ENCODE peak calls at places on chromosomes 5 and 9, in ten cellular contexts. One of them, this sample, is unnamed.

GRCh38 chr5:3155029-3155428 is 403.6 kb upstream of the IRX2 start:
- DNase-seq in ovary: no peak
- DNase-seq in stomach: no peak
- DNase-seq in HCT116: no peak
- DNase-seq in prostate gland: no peak
- DNase-seq in suprapubic skin: no peak
- DNase-seq in HepG2: no peak
- DNase-seq in heart left ventricle: no peak
- DNase-seq in transverse colon: no peak
- DNase-seq in A549: no peak
- DNase-seq in this sample: no peak

GRCh38 chr9:38047301-38048251 is 21.5 kb downstream of the SHB start:
- DNase-seq in HepG2: peak; percentile 99
- DNase-seq in HCT116: peak; percentile 93
- DNase-seq in prostate gland: peak; percentile 74
- DNase-seq in ovary: no peak
- DNase-seq in heart left ventricle: peak; percentile 73
- DNase-seq in transverse colon: peak; percentile 76
- DNase-seq in stomach: peak; percentile 75
- DNase-seq in suprapubic skin: no peak
- DNase-seq in A549: peak; percentile 94
- DNase-seq in this sample: peak; percentile 86

GRCh38 chr9:109914280-109915027 is 134.5 kb downstream of the PALM2AKAP2 start:
- DNase-seq in HepG2: no peak
- DNase-seq in A549: no peak
- DNase-seq in stomach: no peak
- DNase-seq in suprapubic skin: no peak
- DNase-seq in transverse colon: peak; percentile 22
- DNase-seq in heart left ventricle: no peak
- DNase-seq in ovary: no peak
- DNase-seq in HCT116: no peak
- DNase-seq in prostate gland: no peak
- DNase-seq in this sample: no peak

GRCh38 chr5:73534971-73535370 is 30.5 kb downstream of the ANKRA2 start:
- DNase-seq in HCT116: no peak
- DNase-seq in heart left ventricle: no peak
- DNase-seq in prostate gland: no peak
- DNase-seq in ovary: no peak
- DNase-seq in transverse colon: no peak
- DNase-seq in stomach: no peak
- DNase-seq in suprapubic skin: no peak
- DNase-seq in A549: no peak
- DNase-seq in HepG2: no peak
- DNase-seq in this sample: no peak

GRCh38 chr5:176965633-176966032 is 40.9 kb downstream of the UIMC1 start:
- DNase-seq in prostate gland: no peak
- DNase-seq in A549: no peak
- DNase-seq in stomach: no peak
- DNase-seq in suprapubic skin: no peak
- DNase-seq in ovary: no peak
- DNase-seq in HCT116: no peak
- DNase-seq in heart left ventricle: no peak
- DNase-seq in transverse colon: no peak
- DNase-seq in HepG2: no peak
- DNase-seq in this sample: no peak

GRCh38 chr5:158142182-158142581 is 283.2 kb upstream of the CLINT1 start:
- DNase-seq in HCT116: no peak
- DNase-seq in prostate gland: no peak
- DNase-seq in ovary: no peak
- DNase-seq in stomach: no peak
- DNase-seq in transverse colon: no peak
- DNase-seq in A549: no peak
- DNase-seq in heart left ventricle: no peak
- DNase-seq in HepG2: no peak
- DNase-seq in suprapubic skin: no peak
- DNase-seq in this sample: no peak

GRCh38 chr9:130129425-130130061 is 42.7 kb upstream of the NCS1 start:
- DNase-seq in ovary: no peak
- DNase-seq in stomach: no peak
- DNase-seq in prostate gland: no peak
- DNase-seq in transverse colon: no peak
- DNase-seq in suprapubic skin: no peak
- DNase-seq in HCT116: no peak
- DNase-seq in heart left ventricle: peak; percentile 49
- DNase-seq in HepG2: no peak
- DNase-seq in A549: no peak
- DNase-seq in this sample: no peak

GRCh38 chr5:149423287-149424268 is 44.5 kb upstream of the IL17B start:
- DNase-seq in transverse colon: no peak
- DNase-seq in heart left ventricle: peak; percentile 81
- DNase-seq in stomach: no peak
- DNase-seq in A549: no peak
- DNase-seq in suprapubic skin: no peak
- DNase-seq in prostate gland: no peak
- DNase-seq in ovary: peak; percentile 61
- DNase-seq in HepG2: peak; percentile 47
- DNase-seq in HCT116: no peak
- DNase-seq in this sample: no peak

GRCh38 chr9:96417610-96418073 is 528 bp downstream of the ZNF367 start:
- DNase-seq in heart left ventricle: peak; percentile 65
- DNase-seq in suprapubic skin: peak; percentile 80
- DNase-seq in stomach: no peak
- DNase-seq in transverse colon: peak; percentile 24
- DNase-seq in prostate gland: no peak
- DNase-seq in HCT116: no peak
- DNase-seq in ovary: no peak
- DNase-seq in A549: no peak
- DNase-seq in HepG2: no peak
- DNase-seq in this sample: no peak

GRCh38 chr9:96419691-96419969 is 1.5 kb upstream of the ZNF367 start:
- DNase-seq in prostate gland: no peak
- DNase-seq in A549: no peak
- DNase-seq in ovary: no peak
- DNase-seq in HepG2: no peak
- DNase-seq in suprapubic skin: no peak
- DNase-seq in HCT116: no peak
- DNase-seq in stomach: no peak
- DNase-seq in heart left ventricle: no peak
- DNase-seq in transverse colon: no peak
- DNase-seq in this sample: no peak

GRCh38 chr9:96418920-96419690 is 935 bp upstream of the ZNF367 start:
- DNase-seq in transverse colon: peak; percentile 86
- DNase-seq in suprapubic skin: peak; percentile 83
- DNase-seq in heart left ventricle: peak; percentile 90
- DNase-seq in stomach: peak; percentile 74
- DNase-seq in HCT116: no peak
- DNase-seq in prostate gland: peak; percentile 44
- DNase-seq in A549: peak; percentile 80
- DNase-seq in HepG2: peak; percentile 73
- DNase-seq in ovary: no peak
- DNase-seq in this sample: peak; percentile 62

GRCh38 chr9:96418074-96418919 is at the start of gene ZNF367:
- DNase-seq in transverse colon: peak; percentile 98
- DNase-seq in ovary: peak; percentile 95
- DNase-seq in stomach: peak; percentile 97
- DNase-seq in prostate gland: peak; percentile 97
- DNase-seq in heart left ventricle: peak; percentile 99
- DNase-seq in HCT116: peak; percentile 90
- DNase-seq in HepG2: peak; percentile 95
- DNase-seq in suprapubic skin: peak; percentile 99
- DNase-seq in A549: peak; percentile 97
- DNase-seq in this sample: peak; percentile 97

GRCh38 chr9:96417051-96417586 is 1.1 kb downstream of the ZNF367 start:
- DNase-seq in heart left ventricle: peak; percentile 95
- DNase-seq in HCT116: peak; percentile 56
- DNase-seq in transverse colon: peak; percentile 95
- DNase-seq in A549: peak; percentile 88
- DNase-seq in stomach: peak; percentile 91
- DNase-seq in HepG2: peak; percentile 68
- DNase-seq in suprapubic skin: peak; percentile 93
- DNase-seq in ovary: peak; percentile 91
- DNase-seq in prostate gland: peak; percentile 84
- DNase-seq in this sample: peak; percentile 92
- TF ChIP-seq POLR2A in heart left ventricle: no peak
- TF ChIP-seq POLR2A in HCT116: no peak
- TF ChIP-seq POLR2A in transverse colon: peak; percentile 90
- TF ChIP-seq POLR2A in A549: peak; percentile 34
- TF ChIP-seq POLR2A in stomach: no peak
- TF ChIP-seq POLR2A in HepG2: peak; percentile 99
- TF ChIP-seq POLR2A in suprapubic skin: no peak
- TF ChIP-seq POLR2A in ovary: peak; percentile 46
- TF ChIP-seq POLR2A in prostate gland: peak; percentile 51
- TF ChIP-seq POLR2A in this sample: peak; percentile 41

DNA sequence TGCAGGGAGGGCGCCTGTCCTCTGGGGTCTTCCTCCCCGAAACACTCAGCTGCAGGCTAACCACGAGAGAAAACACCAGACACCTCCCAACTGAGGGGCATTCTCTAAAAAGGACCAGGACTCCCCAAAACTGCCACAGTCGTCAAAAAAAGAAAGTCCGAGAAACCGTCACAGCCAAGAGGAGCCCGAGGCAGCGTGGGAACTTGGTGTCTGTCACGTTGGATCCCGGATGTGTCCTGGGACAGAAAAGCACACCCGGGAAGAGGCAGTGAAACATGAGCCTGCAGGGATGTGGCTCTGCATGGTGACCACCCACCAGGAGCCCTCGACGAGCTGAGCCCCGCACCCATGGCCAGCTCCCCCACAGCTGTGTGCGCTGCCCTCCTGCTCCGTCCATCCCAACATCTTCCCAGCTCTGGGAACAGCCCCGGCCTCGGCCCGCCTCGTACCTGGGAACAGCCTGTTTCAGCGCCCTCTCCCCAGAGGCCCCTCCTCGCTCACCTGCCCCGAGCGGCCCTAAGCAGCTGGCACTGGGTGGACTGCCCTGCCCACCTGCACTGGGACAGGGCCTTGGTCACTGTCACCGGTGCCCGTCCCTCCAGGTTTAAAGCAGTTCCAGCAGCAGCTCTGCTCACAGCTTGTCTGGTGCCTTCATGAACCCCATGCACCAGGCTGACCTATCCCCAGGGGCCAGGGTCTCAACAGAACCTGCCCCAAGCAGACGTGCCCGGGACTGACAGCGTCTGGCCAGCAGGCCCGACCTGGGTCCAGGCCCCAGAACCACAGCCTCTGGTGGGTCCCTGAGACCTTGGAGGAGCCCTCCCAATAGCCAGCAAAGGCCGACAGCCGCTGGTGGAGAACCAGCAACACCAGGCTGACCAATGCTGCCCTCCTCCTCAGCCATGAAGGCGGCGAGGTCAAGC is 10.9 kb downstream of the SLC12A7 start:
- DNase-seq in HepG2: no peak
- DNase-seq in A549: no peak
- DNase-seq in heart left ventricle: no peak
- DNase-seq in HCT116: no peak
- DNase-seq in suprapubic skin: no peak
- DNase-seq in transverse colon: no peak
- DNase-seq in prostate gland: no peak
- DNase-seq in ovary: no peak
- DNase-seq in stomach: no peak
- DNase-seq in this sample: no peak
- H3K4me3 ChIP-seq in HepG2: no peak overlapping the region
- H3K4me3 ChIP-seq in A549: no peak overlapping the region
- H3K4me3 ChIP-seq in heart left ventricle: no peak overlapping the region
- H3K4me3 ChIP-seq in HCT116: no peak overlapping the region
- H3K4me3 ChIP-seq in suprapubic skin: no peak overlapping the region
- H3K4me3 ChIP-seq in transverse colon: no peak overlapping the region
- H3K4me3 ChIP-seq in prostate gland: no peak overlapping the region
- H3K4me3 ChIP-seq in ovary: no peak overlapping the region
- H3K4me3 ChIP-seq in stomach: no peak overlapping the region
- H3K4me3 ChIP-seq in this sample: no peak overlapping the region

DNA sequence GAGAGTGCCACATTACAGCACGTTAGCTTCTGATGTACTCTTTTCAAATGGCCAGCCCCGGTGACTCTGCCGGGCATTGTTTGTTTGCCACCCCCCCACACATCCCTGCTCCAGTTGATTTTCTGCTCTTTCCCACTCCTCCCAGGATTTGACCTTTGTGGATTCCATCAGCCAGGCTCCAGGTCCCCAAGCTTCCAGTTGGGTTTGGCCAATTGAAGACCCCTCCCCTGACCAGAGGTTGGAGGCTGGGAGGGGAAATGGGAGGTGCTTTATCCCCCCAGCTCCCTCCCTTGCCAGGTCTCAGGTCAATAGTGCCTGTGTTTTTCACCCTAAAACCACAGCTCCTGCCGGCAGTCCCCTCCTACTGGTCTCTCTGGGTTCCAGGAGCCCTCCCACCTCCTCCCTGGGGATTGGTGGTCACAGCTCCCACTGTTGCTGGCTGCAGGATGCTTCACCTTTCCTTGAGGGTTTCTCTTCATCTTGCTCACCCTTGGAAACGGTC is 34.9 kb downstream of the IRF1 start:
- DNase-seq in ovary: no peak
- DNase-seq in HCT116: no peak
- DNase-seq in transverse colon: no peak
- DNase-seq in HepG2: peak; percentile 66
- DNase-seq in stomach: no peak
- DNase-seq in prostate gland: no peak
- DNase-seq in heart left ventricle: no peak
- DNase-seq in suprapubic skin: no peak
- DNase-seq in A549: no peak
- DNase-seq in this sample: no peak
- H3K27ac ChIP-seq in ovary: no peak overlapping the region
- H3K27ac ChIP-seq in HCT116: no peak overlapping the region
- H3K27ac ChIP-seq in transverse colon: peak overlapping the region; percentile 81
- H3K27ac ChIP-seq in HepG2: peak overlapping the region; percentile 37
- H3K27ac ChIP-seq in stomach: peak overlapping the region; percentile 78
- H3K27ac ChIP-seq in prostate gland: no peak overlapping the region
- H3K27ac ChIP-seq in heart left ventricle: peak overlapping the region; percentile 64
- H3K27ac ChIP-seq in suprapubic skin: peak overlapping the region; percentile 47
- H3K27ac ChIP-seq in A549: no peak overlapping the region
- H3K27ac ChIP-seq in this sample: peak overlapping the region; percentile 45

DNA sequence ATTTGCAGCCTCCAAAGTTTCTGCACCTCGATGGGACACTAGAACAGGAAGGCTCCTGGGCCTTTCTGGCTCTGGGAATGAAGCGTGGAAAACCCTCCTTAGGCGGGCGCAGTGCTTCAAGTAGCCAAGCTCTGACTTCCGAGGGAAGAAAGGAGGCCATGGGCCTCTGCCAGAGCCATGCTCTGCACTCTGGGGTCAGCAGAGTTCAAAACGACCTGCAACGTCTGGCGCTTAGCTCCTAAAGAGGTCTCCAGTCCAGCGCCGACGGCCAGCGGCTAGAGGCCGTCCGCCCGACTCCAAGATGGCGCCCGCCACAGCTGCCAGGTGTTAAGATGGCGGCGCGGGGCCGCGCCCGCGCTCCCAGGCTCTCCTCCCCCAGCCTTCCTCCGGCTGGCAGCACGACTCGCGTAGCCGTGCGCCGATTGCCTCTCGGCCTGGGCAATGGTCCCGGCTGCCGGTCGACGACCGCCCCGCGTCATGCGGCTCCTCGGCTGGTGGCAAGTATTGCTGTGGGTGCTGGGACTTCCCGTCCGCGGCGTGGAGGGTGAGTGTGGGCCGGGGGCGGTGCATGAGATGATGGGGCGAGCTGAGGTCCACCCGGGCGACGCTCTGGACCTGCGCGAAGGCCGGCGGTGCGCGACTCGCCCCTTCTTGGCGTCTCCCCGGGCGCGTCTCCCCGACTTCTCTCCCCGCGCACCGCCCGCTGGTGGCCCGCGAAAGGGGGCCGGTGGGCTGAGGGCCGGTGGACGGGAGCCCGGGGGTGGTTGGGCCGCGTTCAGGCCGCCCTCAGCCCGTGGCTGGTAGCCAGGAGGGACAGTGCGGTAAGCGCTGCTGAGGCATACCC is at the start of gene TXNDC15:
- DNase-seq in A549: peak; percentile 89
- DNase-seq in heart left ventricle: peak; percentile 94
- DNase-seq in prostate gland: peak; percentile 80
- DNase-seq in transverse colon: peak; percentile 90
- DNase-seq in suprapubic skin: peak; percentile 90
- DNase-seq in HepG2: peak; percentile 66
- DNase-seq in HCT116: peak; percentile 56
- DNase-seq in stomach: peak; percentile 90
- DNase-seq in ovary: peak; percentile 89
- DNase-seq in this sample: peak; percentile 88
- TF ChIP-seq POLR2A in A549: peak; percentile 97
- TF ChIP-seq POLR2A in heart left ventricle: no peak
- TF ChIP-seq POLR2A in prostate gland: peak; percentile 55
- TF ChIP-seq POLR2A in transverse colon: peak; percentile 75
- TF ChIP-seq POLR2A in suprapubic skin: peak; percentile 63
- TF ChIP-seq POLR2A in HepG2: peak; percentile 82
- TF ChIP-seq POLR2A in HCT116: peak; percentile 74
- TF ChIP-seq POLR2A in stomach: no peak
- TF ChIP-seq POLR2A in ovary: peak; percentile 45
- TF ChIP-seq POLR2A in this sample: peak; percentile 77

This sample was measured in body of pancreas.